ENCODE peak calls at places on chromosomes 13 and 19, in six cellular contexts. One of them, this sample, is unnamed.

GRCh38 chr19:2249880-2250764 is 999 bp downstream of the AMH start:
- DNase-seq in aorta: no peak
- DNase-seq in cardiac fibroblast: no peak
- DNase-seq in NAMALWA: no peak
- DNase-seq in Calu3: no peak
- DNase-seq in small intestine: no peak
- DNase-seq in this sample: no peak

GRCh38 chr19:47107201-47107952 is 6.2 kb downstream of the ZC3H4 start:
- DNase-seq in aorta: no peak
- DNase-seq in small intestine: peak
- DNase-seq in Calu3: peak
- DNase-seq in cardiac fibroblast: no peak
- DNase-seq in NAMALWA: no peak
- DNase-seq in this sample: peak

GRCh38 chr19:8904597-8904996 is 72.4 kb downstream of the MBD3L1 start:
- DNase-seq in Calu3: no peak
- DNase-seq in small intestine: no peak
- DNase-seq in cardiac fibroblast: no peak
- DNase-seq in aorta: no peak
- DNase-seq in NAMALWA: no peak
- DNase-seq in this sample: no peak

GRCh38 chr13:46168341-46168740 is 13.6 kb downstream of the LCP1 start:
- DNase-seq in cardiac fibroblast: peak
- DNase-seq in Calu3: no peak
- DNase-seq in NAMALWA: peak
- DNase-seq in aorta: peak
- DNase-seq in small intestine: no peak
- DNase-seq in this sample: peak

GRCh38 chr19:2547033-2547680 is 71.2 kb downstream of the GADD45B start:
- DNase-seq in cardiac fibroblast: no peak
- DNase-seq in Calu3: no peak
- DNase-seq in small intestine: no peak
- DNase-seq in NAMALWA: no peak
- DNase-seq in aorta: no peak
- DNase-seq in this sample: no peak

GRCh38 chr19:33052352-33052972 is 12.2 kb downstream of the RHPN2 start:
- DNase-seq in small intestine: peak
- DNase-seq in aorta: no peak
- DNase-seq in NAMALWA: no peak
- DNase-seq in Calu3: peak
- DNase-seq in cardiac fibroblast: peak
- DNase-seq in this sample: no peak

GRCh38 chr13:55516610-55517009 is 1624.1 kb upstream of the PRR20A start:
- DNase-seq in NAMALWA: peak
- DNase-seq in Calu3: no peak
- DNase-seq in aorta: no peak
- DNase-seq in cardiac fibroblast: no peak
- DNase-seq in small intestine: no peak
- DNase-seq in this sample: no peak

GRCh38 chr13:19083340-19083739 is 98.3 kb downstream of the TUBA3C start:
- DNase-seq in Calu3: no peak
- DNase-seq in cardiac fibroblast: no peak
- DNase-seq in NAMALWA: no peak
- DNase-seq in small intestine: no peak
- DNase-seq in aorta: no peak
- DNase-seq in this sample: no peak

GRCh38 chr13:33321686-33322473 is 36.3 kb upstream of the STARD13 start:
- DNase-seq in aorta: no peak
- DNase-seq in Calu3: no peak
- DNase-seq in NAMALWA: no peak
- DNase-seq in small intestine: no peak
- DNase-seq in cardiac fibroblast: peak
- DNase-seq in this sample: no peak

This sample was measured in T-helper 22 cell.